ENCODE peak calls at places on chromosomes 3 and 15, in seven cellular contexts. S is OCI-LY7; M is left ventricle myocardium inferior; J is mesendoderm; G is mucosa of descending colon; F is CD8-positive, alpha-beta T cell; E is neural progenitor cell. O is an unnamed sample.
A peak's percentile ranks its signal among the peaks of the same experiment; 100 is the strongest.

GRCh38 chr3:187209501-187209900 is 12.2 kb downstream of the RTP1 start:
- DNase-seq in E (no peak), F (no peak), M (no peak), S (no peak), G (no peak), J (no peak), O (no peak)

GRCh38 chr3:32089476-32089875 is 16.9 kb upstream of the GPD1L start:
- DNase-seq in F (no peak), J (no peak), S (no peak), G (no peak), E (no peak), M (no peak), O (no peak)

GRCh38 chr3:134652409-134652831 is 1.6 kb upstream of the KY start:
- DNase-seq in F (no peak), S (no peak), E (no peak), G (no peak), J (no peak), M (no peak), O (no peak)

GRCh38 chr3:128620268-128620691 is 30.3 kb downstream of the RPN1 start:
- DNase-seq in E (no peak), F (no peak), J (no peak), M (no peak), G (no peak), S (no peak), O (peak; percentile 24)

GRCh38 chr3:126358038-126358815 is 1.0 kb upstream of the KLF15 start:
- DNase-seq in G (peak; percentile 12), S (no peak), J (peak; percentile 83), E (peak; percentile 81), F (no peak), M (no peak), O (no peak)

GRCh38 chr15:101105059-101105851 is 146.6 kb downstream of the CHSY1 start:
- DNase-seq in F (no peak), M (no peak), E (no peak), S (no peak), J (peak; percentile 63), G (no peak), O (no peak)

GRCh38 chr3:43765417-43766030 is 74.8 kb downstream of the ABHD5 start:
- DNase-seq in F (no peak), E (no peak), G (no peak), S (no peak), J (no peak), M (peak; percentile 22), O (no peak)

GRCh38 chr15:31473384-31474058 is 146.9 kb downstream of the KLF13 start:
- DNase-seq in M (no peak), F (no peak), J (no peak), S (no peak), G (no peak), E (no peak), O (no peak)

GRCh38 chr15:91849749-91850161 is 3.8 kb upstream of the SLCO3A1 start:
- DNase-seq in F (no peak), J (peak; percentile 62), E (peak; percentile 26), M (no peak), S (peak; percentile 63), G (no peak), O (no peak)

GRCh38 chr3:133301194-133301593 is 98.7 kb upstream of the BFSP2 start:
- DNase-seq in F (no peak), G (no peak), J (no peak), M (no peak), S (no peak), E (no peak), O (no peak)

GRCh38 chr3:123449092-123449985 is 449 bp upstream of the ADCY5 start:
- DNase-seq in G (no peak), J (peak; percentile 45), M (peak; percentile 61), F (no peak), E (peak; percentile 73), S (no peak), O (no peak)

GRCh38 chr3:30286811-30287210 is 319.6 kb upstream of the TGFBR2 start:
- DNase-seq in G (no peak), S (no peak), E (no peak), M (no peak), J (no peak), F (no peak), O (no peak)

GRCh38 chr15:88605507-88606436 is 15.4 kb upstream of the AEN start:
- DNase-seq in J (peak; percentile 79), G (no peak), E (peak; percentile 93), S (no peak), M (peak; percentile 50), F (no peak), O (peak; percentile 27)

GRCh38 chr3:134838599-134838998 is 43.5 kb downstream of the EPHB1 start:
- DNase-seq in F (no peak), S (no peak), G (no peak), M (no peak), E (no peak), J (peak; percentile 34), O (no peak)

GRCh38 chr3:176362191-176362731 is 835.0 kb downstream of the TBL1XR1 start:
- DNase-seq in E (peak; percentile 23), F (no peak), S (no peak), M (no peak), J (no peak), G (peak; percentile 39), O (no peak)

GRCh38 chr3:104846270-104846669 is 520.4 kb upstream of the ALCAM start:
- DNase-seq in E (no peak), F (no peak), M (no peak), G (no peak), S (no peak), J (no peak), O (no peak)

GRCh38 chr3:60363817-60364216 is 887.4 kb downstream of the FHIT start:
- DNase-seq in J (no peak), E (no peak), S (no peak), M (no peak), F (no peak), G (no peak), O (no peak)

GRCh38 chr15:61049003-61049402 is 180.1 kb downstream of the RORA start:
- DNase-seq in J (no peak), F (no peak), G (no peak), S (no peak), E (no peak), M (no peak), O (no peak)

GRCh38 chr3:108218811-108219210 is 3.4 kb downstream of the IFT57 start:
- DNase-seq in J (no peak), S (no peak), M (no peak), E (no peak), F (no peak), G (no peak), O (no peak)

GRCh38 chr3:137687181-137687880 is 76.8 kb upstream of the SOX14 start:
- DNase-seq in E (no peak), G (no peak), J (peak; percentile 11), S (no peak), M (no peak), F (no peak), O (no peak)

GRCh38 chr3:17638351-17638750 is 104.1 kb downstream of the TBC1D5 start:
- DNase-seq in G (no peak), M (no peak), E (no peak), S (no peak), J (no peak), F (no peak), O (no peak)

GRCh38 chr15:80615783-80616391 is 79.2 kb upstream of the ABHD17C start:
- DNase-seq in G (peak; percentile 76), F (no peak), S (no peak), M (peak; percentile 68), J (no peak), E (no peak), O (no peak)

GRCh38 chr3:71406945-71407629 is 176.4 kb downstream of the FOXP1 start:
- DNase-seq in J (peak; percentile 46), F (no peak), G (no peak), E (no peak), S (no peak), M (no peak), O (no peak)

GRCh38 chr3:41208507-41208906 is 9.2 kb downstream of the CTNNB1 start:
- DNase-seq in E (no peak), F (no peak), G (no peak), M (no peak), S (no peak), J (no peak), O (no peak)
- H3K4me1 ChIP-seq in E (peaks cover 45% of the 10 kb centered on the region), F (peaks cover 80% of the 10 kb centered on the region), G (peaks cover 33% of the 10 kb centered on the region), M (peaks cover 91% of the 10 kb centered on the region), S (peaks cover 12% of the 10 kb centered on the region), J (peaks cover 9% of the 10 kb centered on the region), O (peaks cover 51% of the 10 kb centered on the region)

DNA sequence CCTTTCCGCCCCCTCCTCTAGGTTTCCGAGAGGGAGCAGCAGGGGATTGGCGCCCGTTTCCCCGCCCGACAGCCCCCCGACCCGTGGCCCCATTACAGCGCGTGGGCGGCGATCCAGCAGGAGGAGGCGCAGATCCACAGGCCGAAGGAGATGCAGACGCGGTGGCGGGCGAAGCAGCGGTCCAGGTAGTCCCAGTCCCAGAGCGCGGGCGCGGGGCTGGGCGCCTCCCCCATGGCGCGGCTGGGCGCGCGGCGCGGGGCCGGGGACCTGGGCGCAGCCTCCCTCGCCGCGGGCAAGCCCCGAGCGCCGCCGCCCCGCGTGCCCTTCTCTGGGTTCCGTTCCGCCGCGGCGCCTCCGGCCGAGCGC is 253 bp downstream of the TMEM44 start:
- DNase-seq in J (peak; percentile 30), E (no peak), S (no peak), M (peak; percentile 33), F (no peak), G (peak; percentile 65), O (no peak)
- H3K4me3 ChIP-seq in J (peak overlapping the region; percentile 72), E (peak overlapping the region; percentile 97), S (peak overlapping the region; percentile 72), M (peak overlapping the region; percentile 75), F (peak overlapping the region; percentile 57), G (peak overlapping the region; percentile 47), O (peak overlapping the region; percentile 48)

GRCh38 chr3:66441692-66442091 is 59.1 kb downstream of the LRIG1 start:
- DNase-seq in G (no peak), S (no peak), M (no peak), J (peak; percentile 22), E (no peak), F (no peak), O (no peak)
- H3K4me1 ChIP-seq in G (peaks cover 59% of the 10 kb centered on the region), S (peaks cover 34% of the 10 kb centered on the region), M (peaks cover 95% of the 10 kb centered on the region), J (peaks cover 46% of the 10 kb centered on the region), E (peaks cover 94% of the 10 kb centered on the region), F (peaks cover 4% of the 10 kb centered on the region), O (no peaks in the 10 kb centered on the region)

GRCh38 chr15:63029701-63030100 is 12.8 kb upstream of the TPM1 start:
- DNase-seq in M (no peak), G (no peak), F (no peak), J (no peak), S (no peak), E (no peak), O (no peak)
- H3K4me3 ChIP-seq in M (no peak overlapping the region), G (no peak overlapping the region), F (no peak overlapping the region), J (no peak overlapping the region), S (no peak overlapping the region), E (no peak overlapping the region), O (no peak overlapping the region)

GRCh38 chr3:66427352-66427751 is 73.5 kb downstream of the LRIG1 start:
- DNase-seq in J (no peak), E (no peak), S (no peak), M (no peak), G (no peak), F (no peak), O (no peak)
- H3K4me1 ChIP-seq in J (peaks cover 5% of the 10 kb centered on the region), E (peaks cover 16% of the 10 kb centered on the region), S (no peaks in the 10 kb centered on the region), M (peaks cover 85% of the 10 kb centered on the region), G (peaks cover 12% of the 10 kb centered on the region), F (no peaks in the 10 kb centered on the region), O (no peaks in the 10 kb centered on the region)

DNA sequence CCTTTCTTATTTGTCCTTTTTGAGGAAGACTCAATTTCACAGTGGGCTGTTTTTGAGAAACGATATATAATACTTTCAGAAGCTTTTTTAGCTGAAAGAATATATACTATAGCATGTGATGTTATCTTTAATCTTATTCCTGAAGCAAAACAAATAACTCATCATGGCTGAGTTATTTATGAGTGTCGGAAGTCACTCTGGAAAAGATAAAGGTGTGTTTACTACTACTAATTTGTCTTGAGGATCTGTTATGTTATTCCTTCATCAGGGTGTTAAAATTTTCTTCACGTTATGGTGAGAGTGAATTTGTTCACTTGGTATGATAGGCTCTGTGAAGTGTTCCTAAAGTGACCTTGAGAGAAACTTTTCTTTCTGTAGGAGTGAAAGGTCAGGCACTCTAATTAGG is 4.7 kb downstream of the TCF12 start:
- DNase-seq in J (no peak), S (no peak), E (peak; percentile 20), G (no peak), M (no peak), F (no peak), O (no peak)
- H3K4me3 ChIP-seq in J (no peak overlapping the region), S (no peak overlapping the region), E (peak overlapping the region; percentile 11), G (no peak overlapping the region), M (no peak overlapping the region), F (no peak overlapping the region), O (no peak overlapping the region)

O was measured in CD4-positive, CD25-positive, alpha-beta regulatory T cell.